ENCODE peak calls at places on chromosomes 16 and 17, in six cellular contexts. K is body of pancreas, I is lower lobe of right lung, R is heart left ventricle, P is lower leg skin, A is stomach. N is an unnamed sample.
A peak's percentile ranks its signal among the peaks of the same experiment; 100 is the strongest.

GRCh38 chr16:52309761-52310416 is 237.1 kb downstream of the TOX3 start:
- DNase-seq in K (no peak), I (no peak), R (no peak), P (no peak), A (no peak), N (no peak)

GRCh38 chr16:81493755-81494433 is 49.3 kb downstream of the CMIP start:
- DNase-seq in K (peak; percentile 90), I (no peak), R (no peak), P (peak; percentile 64), A (peak; percentile 78), N (no peak)

GRCh38 chr16:7976125-7976524 is 614.2 kb downstream of the TMEM114 start:
- DNase-seq in K (no peak), I (no peak), R (no peak), P (no peak), A (no peak), N (no peak)

GRCh38 chr17:14205992-14206461 is 30.6 kb downstream of the CDRT15 start:
- DNase-seq in K (peak; percentile 76), I (peak; percentile 89), R (peak; percentile 83), P (peak; percentile 77), A (peak; percentile 94), N (no peak)

GRCh38 chr17:73900516-73900915 is 256.3 kb upstream of the SDK2 start:
- DNase-seq in K (no peak), I (no peak), R (no peak), P (no peak), A (no peak), N (peak; percentile 40)

GRCh38 chr16:84520778-84521770 is 16.6 kb upstream of the MEAK7 start:
- DNase-seq in K (no peak), I (peak; percentile 58), R (no peak), P (no peak), A (no peak), N (no peak)

GRCh38 chr17:27539794-27540193 is 83.5 kb downstream of the KSR1 start:
- DNase-seq in K (no peak), I (no peak), R (no peak), P (no peak), A (no peak), N (no peak)

GRCh38 chr17:54257440-54257839 is 434.7 kb downstream of the KIF2B start:
- DNase-seq in K (no peak), I (no peak), R (no peak), P (no peak), A (no peak), N (no peak)

GRCh38 chr16:67562918-67563707 is 787 bp downstream of the CTCF start:
- DNase-seq in K (peak; percentile 68), I (peak; percentile 78), R (peak; percentile 63), P (no peak), A (peak; percentile 65), N (no peak)
- TF ChIP-seq CTCF in K (no peak), I (peak; percentile 7), R (no peak), P (no peak), A (no peak), N (peak; percentile 36)

DNA sequence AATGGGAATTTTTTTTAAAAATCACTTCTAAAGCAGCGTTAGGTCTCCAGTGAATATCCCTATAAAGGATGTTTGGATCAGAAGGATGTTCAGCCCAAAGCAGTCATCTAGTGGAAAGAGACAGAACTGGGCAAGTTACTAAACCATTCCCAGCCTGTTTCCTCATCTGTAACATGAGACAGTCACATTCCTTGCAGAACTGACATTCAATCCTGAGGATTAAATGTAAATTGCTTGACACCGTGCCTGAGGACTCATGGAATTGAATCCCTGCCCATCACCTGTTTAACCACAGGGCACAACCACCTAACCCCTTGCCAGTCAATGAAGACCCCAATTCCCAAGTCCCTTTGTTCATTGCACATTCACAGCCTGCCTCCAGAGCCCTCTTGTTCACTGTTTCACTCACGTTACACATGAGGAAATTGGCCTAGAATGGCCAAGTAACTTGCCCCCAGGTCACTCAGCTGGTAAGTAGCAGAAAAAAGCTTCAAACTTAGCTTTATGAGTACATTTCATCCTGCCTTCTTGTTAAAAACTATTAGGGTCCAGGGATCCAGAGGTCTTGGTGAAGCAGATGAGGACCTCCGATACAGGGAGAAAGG is 1.4 kb downstream of the CMTM2 start:
- DNase-seq in K (no peak), I (no peak), R (no peak), P (no peak), A (no peak), N (no peak)
- TF ChIP-seq CTCF in K (no peak), I (no peak), R (no peak), P (no peak), A (no peak), N (no peak)

GRCh38 chr17:81934098-81934757 is 2.9 kb downstream of the PYCR1 start:
- DNase-seq in K (peak; percentile 10), I (no peak), R (no peak), P (no peak), A (no peak), N (no peak)
- TF ChIP-seq CTCF in K (no peak), I (no peak), R (no peak), P (no peak), A (no peak), N (no peak)

GRCh38 chr16:85627102-85627834 is 14.1 kb downstream of the GSE1 start:
- DNase-seq in K (no peak), I (no peak), R (no peak), P (no peak), A (no peak), N (no peak)

GRCh38 chr16:85629326-85629725 is 16.2 kb downstream of the GSE1 start:
- DNase-seq in K (no peak), I (no peak), R (peak; percentile 52), P (no peak), A (no peak), N (no peak)

GRCh38 chr16:85627835-85628556 is 14.9 kb downstream of the GSE1 start:
- DNase-seq in K (no peak), I (no peak), R (peak; percentile 65), P (no peak), A (no peak), N (no peak)

GRCh38 chr16:85629853-85630252 is 16.7 kb downstream of the GSE1 start:
- DNase-seq in K (no peak), I (no peak), R (no peak), P (no peak), A (no peak), N (no peak)

GRCh38 chr16:85628651-85629050 is 15.5 kb downstream of the GSE1 start:
- DNase-seq in K (no peak), I (no peak), R (no peak), P (no peak), A (no peak), N (no peak)
- TF ChIP-seq CTCF in K (no peak), I (no peak), R (no peak), P (no peak), A (no peak), N (no peak)

GRCh38 chr17:82679586-82680465 is 18.7 kb downstream of the RAB40B start:
- DNase-seq in K (no peak), I (no peak), R (no peak), P (no peak), A (peak; percentile 66), N (no peak)
- TF ChIP-seq CTCF in K (no peak), I (no peak), R (no peak), P (no peak), A (no peak), N (no peak)

GRCh38 chr17:75271233-75271954 is 363 bp upstream of the MIF4GD start:
- DNase-seq in K (peak; percentile 83), I (peak; percentile 91), R (peak; percentile 88), P (peak; percentile 58), A (peak; percentile 87), N (peak; percentile 91)

GRCh38 chr17:75270966-75271232 is at the start of gene MIF4GD:
- DNase-seq in K (no peak), I (no peak), R (no peak), P (no peak), A (no peak), N (no peak)

GRCh38 chr17:75272848-75273184 is 1.8 kb upstream of the MIF4GD start:
- DNase-seq in K (no peak), I (no peak), R (no peak), P (no peak), A (no peak), N (no peak)

GRCh38 chr17:75270218-75270965 is 639 bp downstream of the MIF4GD start:
- DNase-seq in K (peak; percentile 71), I (peak; percentile 83), R (peak; percentile 72), P (peak; percentile 47), A (peak; percentile 66), N (peak; percentile 75)

DNA sequence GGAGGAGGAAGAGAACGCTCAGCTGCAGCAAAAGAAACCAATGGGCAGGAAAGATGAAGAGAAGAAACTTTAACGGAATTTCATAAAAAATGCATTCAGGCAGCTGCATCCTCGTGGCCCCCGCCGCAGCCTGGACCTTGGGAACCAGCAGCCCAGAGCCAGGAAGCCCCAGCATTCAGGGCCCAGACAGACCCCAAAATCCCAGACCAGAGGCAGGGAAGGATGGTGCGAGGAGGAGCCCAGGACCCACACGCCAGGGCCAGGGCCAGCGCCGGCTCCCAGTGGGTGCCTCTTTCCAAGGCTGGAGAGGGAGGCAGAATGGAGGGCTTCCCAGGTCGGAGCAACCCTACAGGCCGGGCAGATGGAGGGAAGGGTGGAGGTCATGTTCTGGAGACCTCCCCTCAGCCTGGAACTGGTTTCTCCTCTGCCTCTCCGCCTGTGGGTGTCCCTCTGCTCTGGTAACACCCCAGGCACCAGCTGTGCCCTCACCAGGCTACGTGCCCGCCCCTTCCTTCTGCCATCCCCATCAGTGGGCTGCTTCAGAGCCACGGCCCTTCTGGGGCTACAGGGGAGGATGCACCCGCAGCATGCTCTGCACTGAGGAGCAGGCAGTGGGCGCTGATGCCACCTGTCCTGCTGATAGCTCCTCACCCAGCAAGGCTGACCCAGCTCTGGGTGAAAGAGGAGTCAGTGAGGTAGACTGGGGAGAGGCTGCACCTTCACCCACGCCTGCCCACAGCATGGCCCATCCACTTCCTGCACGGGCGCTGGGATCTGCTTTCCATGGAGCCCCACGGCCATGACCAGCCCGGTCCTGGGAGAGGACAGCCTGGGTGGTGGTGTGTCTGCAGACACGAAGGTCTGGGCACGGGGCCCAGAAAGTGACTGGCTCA is 1.2 kb upstream of the MIF4GD start:
- DNase-seq in K (peak; percentile 34), I (no peak), R (peak; percentile 43), P (no peak), A (no peak), N (no peak)
- TF ChIP-seq CTCF in K (no peak), I (no peak), R (no peak), P (no peak), A (no peak), N (no peak)